ENCODE peak calls at places on chromosomes 1 and 21, in five cellular contexts. One of them, this sample, is unnamed.

GRCh38 chr1:80250573-80251168 is 1244.1 kb upstream of the ADGRL4 start:
- DNase-seq in neural crest cell: no peak
- DNase-seq in upper lobe of right lung: no peak
- DNase-seq in caudate nucleus: no peak
- DNase-seq in AG08396: no peak
- DNase-seq in this sample: no peak

GRCh38 chr1:24641646-24642151 is 1.4 kb upstream of the SRRM1 start:
- DNase-seq in AG08396: peak; percentile 36
- DNase-seq in neural crest cell: no peak
- DNase-seq in caudate nucleus: no peak
- DNase-seq in upper lobe of right lung: peak; percentile 77
- DNase-seq in this sample: no peak

GRCh38 chr21:42552407-42553336 is 39.0 kb downstream of the SLC37A1 start:
- DNase-seq in neural crest cell: no peak
- DNase-seq in caudate nucleus: no peak
- DNase-seq in upper lobe of right lung: peak; percentile 28
- DNase-seq in AG08396: no peak
- DNase-seq in this sample: no peak

GRCh38 chr21:39114871-39115658 is 68.2 kb downstream of the PSMG1 start:
- DNase-seq in neural crest cell: no peak
- DNase-seq in AG08396: no peak
- DNase-seq in upper lobe of right lung: no peak
- DNase-seq in caudate nucleus: no peak
- DNase-seq in this sample: no peak

GRCh38 chr1:24888061-24888970 is 41.8 kb downstream of the RUNX3 start:
- DNase-seq in caudate nucleus: no peak
- DNase-seq in upper lobe of right lung: no peak
- DNase-seq in AG08396: no peak
- DNase-seq in neural crest cell: no peak
- DNase-seq in this sample: no peak

GRCh38 chr1:117161887-117162286 is 40.3 kb upstream of the TRIM45 start:
- DNase-seq in caudate nucleus: no peak
- DNase-seq in upper lobe of right lung: no peak
- DNase-seq in neural crest cell: no peak
- DNase-seq in AG08396: no peak
- DNase-seq in this sample: no peak

GRCh38 chr1:26993237-26994019 is at the start of gene TRNP1:
- DNase-seq in AG08396: peak; percentile 97
- DNase-seq in caudate nucleus: no peak
- DNase-seq in neural crest cell: peak; percentile 73
- DNase-seq in upper lobe of right lung: peak; percentile 86
- DNase-seq in this sample: no peak

GRCh38 chr1:159854101-159854692 is 8.3 kb downstream of the VSIG8 start:
- DNase-seq in caudate nucleus: no peak
- DNase-seq in AG08396: peak; percentile 73
- DNase-seq in neural crest cell: peak; percentile 32
- DNase-seq in upper lobe of right lung: peak; percentile 91
- DNase-seq in this sample: no peak

GRCh38 chr1:230858236-230858820 is 10.0 kb downstream of the C1orf198 start:
- DNase-seq in neural crest cell: no peak
- DNase-seq in AG08396: no peak
- DNase-seq in upper lobe of right lung: no peak
- DNase-seq in caudate nucleus: no peak
- DNase-seq in this sample: no peak

GRCh38 chr21:31137951-31138350 is 99.7 kb upstream of the KRTAP19-8 start:
- DNase-seq in neural crest cell: no peak
- DNase-seq in upper lobe of right lung: no peak
- DNase-seq in AG08396: no peak
- DNase-seq in caudate nucleus: no peak
- DNase-seq in this sample: no peak

GRCh38 chr21:42493109-42494060 is 2.6 kb downstream of the RSPH1 start:
- DNase-seq in neural crest cell: no peak
- DNase-seq in AG08396: no peak
- DNase-seq in caudate nucleus: no peak
- DNase-seq in upper lobe of right lung: no peak
- DNase-seq in this sample: no peak

GRCh38 chr21:44989943-44990780 is 50.3 kb downstream of the SLX9 start:
- DNase-seq in neural crest cell: no peak
- DNase-seq in upper lobe of right lung: no peak
- DNase-seq in caudate nucleus: no peak
- DNase-seq in AG08396: no peak
- DNase-seq in this sample: no peak

GRCh38 chr1:147600119-147601111 is 59.1 kb downstream of the BCL9 start:
- DNase-seq in upper lobe of right lung: no peak
- DNase-seq in neural crest cell: no peak
- DNase-seq in caudate nucleus: no peak
- DNase-seq in AG08396: peak; percentile 19
- DNase-seq in this sample: no peak

GRCh38 chr1:48870596-48870995 is 93.9 kb upstream of the BEND5 start:
- DNase-seq in upper lobe of right lung: no peak
- DNase-seq in caudate nucleus: no peak
- DNase-seq in AG08396: no peak
- DNase-seq in neural crest cell: peak; percentile 4
- DNase-seq in this sample: no peak

GRCh38 chr21:46325073-46325912 is 1.3 kb downstream of the PCNT start:
- DNase-seq in upper lobe of right lung: peak; percentile 75
- DNase-seq in neural crest cell: peak; percentile 45
- DNase-seq in caudate nucleus: no peak
- DNase-seq in AG08396: peak; percentile 63
- DNase-seq in this sample: no peak

GRCh38 chr1:113747376-113747775 is 11.9 kb downstream of the PHTF1 start:
- DNase-seq in upper lobe of right lung: no peak
- DNase-seq in AG08396: peak; percentile 30
- DNase-seq in caudate nucleus: no peak
- DNase-seq in neural crest cell: no peak
- DNase-seq in this sample: no peak

GRCh38 chr1:231934797-231935196 is 308.2 kb downstream of the DISC1 start:
- DNase-seq in AG08396: no peak
- DNase-seq in neural crest cell: no peak
- DNase-seq in upper lobe of right lung: no peak
- DNase-seq in caudate nucleus: no peak
- DNase-seq in this sample: no peak

GRCh38 chr21:37292946-37293345 is 25.8 kb upstream of the VPS26C start:
- DNase-seq in caudate nucleus: no peak
- DNase-seq in neural crest cell: no peak
- DNase-seq in AG08396: no peak
- DNase-seq in upper lobe of right lung: no peak
- DNase-seq in this sample: no peak

GRCh38 chr1:207964195-207964966 is 53.5 kb upstream of the CD34 start:
- DNase-seq in upper lobe of right lung: no peak
- DNase-seq in AG08396: no peak
- DNase-seq in caudate nucleus: no peak
- DNase-seq in neural crest cell: no peak
- DNase-seq in this sample: no peak

GRCh38 chr1:9449106-9449627 is 90.1 kb upstream of the SLC25A33 start:
- DNase-seq in neural crest cell: no peak
- DNase-seq in AG08396: no peak
- DNase-seq in upper lobe of right lung: no peak
- DNase-seq in caudate nucleus: no peak
- DNase-seq in this sample: no peak

GRCh38 chr1:243977104-243977503 is 74.0 kb upstream of the ZBTB18 start:
- DNase-seq in upper lobe of right lung: no peak
- DNase-seq in caudate nucleus: no peak
- DNase-seq in neural crest cell: no peak
- DNase-seq in AG08396: no peak
- DNase-seq in this sample: no peak

GRCh38 chr1:842816-843215 is 80.9 kb upstream of the SAMD11 start:
- DNase-seq in AG08396: no peak
- DNase-seq in caudate nucleus: no peak
- DNase-seq in neural crest cell: no peak
- DNase-seq in upper lobe of right lung: no peak
- DNase-seq in this sample: no peak

GRCh38 chr1:8525291-8526275 is 207.7 kb downstream of the SLC45A1 start:
- DNase-seq in AG08396: peak; percentile 72
- DNase-seq in neural crest cell: peak; percentile 52
- DNase-seq in upper lobe of right lung: peak; percentile 73
- DNase-seq in caudate nucleus: peak; percentile 47
- DNase-seq in this sample: peak; percentile 91

GRCh38 chr1:202691846-202692245 is 18.4 kb downstream of the SYT2 start:
- DNase-seq in caudate nucleus: no peak
- DNase-seq in neural crest cell: no peak
- DNase-seq in upper lobe of right lung: peak; percentile 34
- DNase-seq in AG08396: no peak
- DNase-seq in this sample: no peak

GRCh38 chr1:205926213-205926612 is 17.0 kb downstream of the SLC26A9 start:
- DNase-seq in upper lobe of right lung: no peak
- DNase-seq in caudate nucleus: no peak
- DNase-seq in neural crest cell: no peak
- DNase-seq in AG08396: no peak
- DNase-seq in this sample: no peak

GRCh38 chr1:147243228-147243685 is 773 bp downstream of the CHD1L start:
- DNase-seq in caudate nucleus: peak; percentile 63
- DNase-seq in neural crest cell: peak; percentile 26
- DNase-seq in upper lobe of right lung: peak; percentile 70
- DNase-seq in AG08396: no peak
- DNase-seq in this sample: no peak

GRCh38 chr1:231993968-231994455 is 367.4 kb downstream of the DISC1 start:
- DNase-seq in neural crest cell: no peak
- DNase-seq in caudate nucleus: no peak
- DNase-seq in upper lobe of right lung: no peak
- DNase-seq in AG08396: no peak
- DNase-seq in this sample: no peak

GRCh38 chr1:190679444-190679843 is 201.8 kb upstream of the BRINP3 start:
- DNase-seq in AG08396: no peak
- DNase-seq in upper lobe of right lung: no peak
- DNase-seq in neural crest cell: no peak
- DNase-seq in caudate nucleus: no peak
- DNase-seq in this sample: no peak

GRCh38 chr1:57600424-57600823 is 176.6 kb upstream of the DAB1 start:
- DNase-seq in caudate nucleus: no peak
- DNase-seq in neural crest cell: no peak
- DNase-seq in upper lobe of right lung: no peak
- DNase-seq in AG08396: no peak
- DNase-seq in this sample: no peak

GRCh38 chr1:218692808-218693207 is 347.7 kb downstream of the TGFB2 start:
- DNase-seq in AG08396: no peak
- DNase-seq in caudate nucleus: no peak
- DNase-seq in neural crest cell: no peak
- DNase-seq in upper lobe of right lung: no peak
- DNase-seq in this sample: no peak

GRCh38 chr1:156291226-156292061 is 4.0 kb downstream of the GLMP start:
- DNase-seq in caudate nucleus: no peak
- DNase-seq in upper lobe of right lung: peak; percentile 93
- DNase-seq in AG08396: peak; percentile 92
- DNase-seq in neural crest cell: peak; percentile 76
- DNase-seq in this sample: peak; percentile 50

GRCh38 chr1:171869097-171869496 is 27.8 kb downstream of the DNM3 start:
- DNase-seq in AG08396: no peak
- DNase-seq in neural crest cell: no peak
- DNase-seq in upper lobe of right lung: no peak
- DNase-seq in caudate nucleus: no peak
- DNase-seq in this sample: no peak

GRCh38 chr1:85121744-85122143 is 73.4 kb upstream of the MCOLN3 start:
- DNase-seq in caudate nucleus: no peak
- DNase-seq in upper lobe of right lung: no peak
- DNase-seq in AG08396: no peak
- DNase-seq in neural crest cell: no peak
- DNase-seq in this sample: no peak

GRCh38 chr1:86833461-86834215 is 80.3 kb downstream of the SELENOF start:
- DNase-seq in upper lobe of right lung: peak; percentile 70
- DNase-seq in caudate nucleus: no peak
- DNase-seq in neural crest cell: peak; percentile 63
- DNase-seq in AG08396: peak; percentile 79
- DNase-seq in this sample: peak; percentile 74

GRCh38 chr1:30704765-30705509 is 18.4 kb downstream of the MATN1 start:
- DNase-seq in AG08396: no peak
- DNase-seq in caudate nucleus: no peak
- DNase-seq in neural crest cell: no peak
- DNase-seq in upper lobe of right lung: peak; percentile 56
- DNase-seq in this sample: no peak

GRCh38 chr1:112502827-112503226 is 5.9 kb upstream of the WNT2B start:
- DNase-seq in caudate nucleus: no peak
- DNase-seq in upper lobe of right lung: no peak
- DNase-seq in AG08396: peak; percentile 53
- DNase-seq in neural crest cell: no peak
- DNase-seq in this sample: no peak

GRCh38 chr1:227753999-227754764 is 18.9 kb downstream of the SNAP47 start:
- DNase-seq in caudate nucleus: no peak
- DNase-seq in AG08396: peak; percentile 48
- DNase-seq in upper lobe of right lung: no peak
- DNase-seq in neural crest cell: no peak
- DNase-seq in this sample: no peak

GRCh38 chr1:199774433-199775089 is 252.9 kb upstream of the NR5A2 start:
- DNase-seq in caudate nucleus: no peak
- DNase-seq in upper lobe of right lung: no peak
- DNase-seq in neural crest cell: no peak
- DNase-seq in AG08396: no peak
- DNase-seq in this sample: peak; percentile 23